ENCODE peak calls at places on chromosomes 1 and 21, in five cellular contexts. L, I, U, B and J are unnamed samples.

GRCh38 chr1:20411196-20411980 is 74.6 kb downstream of the CAMK2N1 start:
- DNase-seq in L (no peak), I (no peak), U (no peak), B (peak; percentile 70), J (peak; percentile 89)

GRCh38 chr1:76176020-76176419 is 101.5 kb downstream of the ST6GALNAC3 start:
- DNase-seq in L (no peak), I (no peak), U (no peak), B (no peak), J (no peak)

GRCh38 chr1:214558002-214558770 is 6.8 kb upstream of the PTPN14 start:
- DNase-seq in L (no peak), I (no peak), U (no peak), B (no peak), J (peak; percentile 73)

GRCh38 chr1:55155522-55155921 is 59.6 kb downstream of the USP24 start:
- DNase-seq in L (peak; percentile 4), I (peak; percentile 28), U (peak; percentile 33), B (no peak), J (no peak)

GRCh38 chr1:212432706-212433576 is at the start of gene NENF:
- DNase-seq in L (peak; percentile 93), I (peak; percentile 78), U (peak; percentile 90), B (peak; percentile 85), J (peak; percentile 67)

GRCh38 chr1:159831696-159832225 is 5.1 kb downstream of the SLAMF8 start:
- DNase-seq in L (peak; percentile 54), I (no peak), U (no peak), B (no peak), J (no peak)

GRCh38 chr1:198588845-198589244 is 48.4 kb upstream of the ATP6V1G3 start:
- DNase-seq in L (no peak), I (no peak), U (no peak), B (no peak), J (no peak)

GRCh38 chr21:44903054-44903685 is 17.5 kb downstream of the ITGB2 start:
- DNase-seq in L (no peak), I (no peak), U (no peak), B (no peak), J (no peak)

GRCh38 chr1:3333903-3334302 is 120.6 kb upstream of the ARHGEF16 start:
- DNase-seq in L (no peak), I (peak; percentile 75), U (peak; percentile 9), B (no peak), J (no peak)

GRCh38 chr1:115839706-115840095 is 1.2 kb downstream of the NHLH2 start:
- DNase-seq in L (no peak), I (no peak), U (no peak), B (no peak), J (no peak)

GRCh38 chr1:115838805-115839705 is 1.9 kb downstream of the NHLH2 start:
- DNase-seq in L (peak; percentile 67), I (peak; percentile 64), U (peak; percentile 19), B (no peak), J (no peak)

GRCh38 chr1:115838426-115838804 is 2.5 kb downstream of the NHLH2 start:
- DNase-seq in L (peak; percentile 33), I (no peak), U (no peak), B (no peak), J (no peak)

GRCh38 chr1:115837386-115837761 is 3.6 kb downstream of the NHLH2 start:
- DNase-seq in L (no peak), I (no peak), U (no peak), B (no peak), J (no peak)

DNA sequence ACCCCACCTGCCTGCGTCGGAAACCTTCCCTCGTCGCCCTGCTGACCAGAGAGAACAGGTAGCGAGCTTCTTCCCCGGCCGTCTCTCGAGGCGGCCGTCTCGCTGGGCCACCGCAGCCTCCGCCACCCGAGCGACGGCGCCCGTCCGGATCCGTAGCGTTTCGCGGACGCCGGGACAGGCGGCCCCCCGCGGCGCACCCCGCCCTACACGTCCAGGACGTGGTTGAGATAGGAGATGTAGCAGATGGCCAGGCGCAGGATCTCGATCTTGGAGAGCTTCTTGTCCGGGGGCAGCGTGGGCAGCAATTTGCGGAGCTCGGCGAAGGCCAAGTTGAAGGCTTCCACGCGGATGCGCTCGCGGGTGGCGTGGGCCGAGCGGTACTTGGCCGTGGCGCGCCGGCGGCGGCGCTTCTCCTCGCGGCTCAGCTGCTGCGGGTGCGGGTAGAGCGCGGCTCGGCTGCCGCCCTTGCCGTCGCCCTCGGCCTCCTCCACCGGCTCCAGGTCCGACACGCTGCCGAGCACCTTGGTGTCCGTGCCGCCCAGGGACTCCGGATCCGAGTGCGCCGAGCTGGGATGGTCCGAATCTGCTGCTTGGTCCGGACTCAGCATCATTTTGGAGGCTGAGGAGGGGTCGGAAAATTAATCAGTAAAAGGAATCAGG is 3.0 kb downstream of the NHLH2 start:
- DNase-seq in L (peak; percentile 42), I (no peak), U (no peak), B (no peak), J (no peak)
- H3K4me3 ChIP-seq in L (peak overlapping the region; percentile 36), I (no peak overlapping the region), U (peak overlapping the region; percentile 36), B (no peak overlapping the region), J (no peak overlapping the region)

GRCh38 chr1:57232500-57232899 is 191.4 kb downstream of the DAB1 start:
- DNase-seq in L (peak; percentile 20), I (no peak), U (no peak), B (no peak), J (no peak)
- TF ChIP-seq CTCF in L (peak; percentile 22), I (no peak), U (no peak), B (no peak), J (no peak)

DNA sequence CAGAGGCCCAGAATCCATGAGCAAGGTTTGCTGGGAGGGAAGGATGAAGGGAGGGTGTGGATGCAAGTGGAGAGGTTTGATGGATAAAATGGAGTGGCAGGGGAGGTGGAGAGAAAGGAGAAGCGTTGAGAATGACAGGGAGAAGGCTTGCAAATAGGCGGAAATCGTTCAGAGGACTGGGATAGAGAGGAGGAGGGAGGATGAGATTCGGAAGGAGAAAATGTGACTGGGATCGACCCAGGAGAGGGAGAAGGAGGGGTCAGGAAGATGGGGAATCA is 376 bp downstream of the AVPR1B start:
- DNase-seq in L (no peak), I (no peak), U (no peak), B (no peak), J (no peak)
- H3K4me3 ChIP-seq in L (peak overlapping the region; percentile 72), I (no peak overlapping the region), U (peak overlapping the region; percentile 34), B (no peak overlapping the region), J (peak overlapping the region; percentile 50)

DNA sequence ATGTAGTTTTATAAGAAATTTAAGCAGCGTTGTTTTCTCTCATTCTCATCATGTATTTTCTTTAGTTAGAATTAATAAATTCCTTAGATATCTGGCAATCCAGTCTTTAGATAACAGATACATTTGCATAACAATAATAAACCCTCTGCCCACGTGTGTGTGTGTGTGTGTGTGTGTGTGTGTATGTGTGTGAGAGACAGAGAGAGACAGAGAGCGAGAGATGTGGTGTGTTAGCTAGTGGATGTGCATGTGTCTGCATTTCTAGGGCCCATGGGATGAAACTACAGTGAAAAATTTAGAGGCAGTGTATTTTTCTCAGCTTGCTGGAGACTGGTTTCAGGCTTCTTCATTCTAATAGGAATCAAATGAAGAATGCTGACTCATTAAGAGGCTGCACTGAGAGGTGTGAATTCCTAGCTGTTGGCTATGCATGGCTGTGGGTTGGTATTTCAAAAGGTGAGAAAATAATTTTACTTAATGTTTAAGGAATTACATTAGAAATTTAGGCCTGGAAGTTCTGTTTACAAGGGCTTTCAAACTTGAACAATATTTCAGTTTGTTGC is 303.2 kb downstream of the LMX1A start:
- DNase-seq in L (peak; percentile 10), I (no peak), U (no peak), B (no peak), J (no peak)
- TF ChIP-seq CTCF in L (no peak), I (no peak), U (no peak), B (no peak), J (no peak)